ENCODE peak calls at places on chromosomes 4 and X, in seven cellular contexts. One of them, this sample, is unnamed.

GRCh38 chr4:185700048-185700447 is 111.9 kb downstream of the SORBS2 start:
- DNase-seq in LNCaP clone FGC: no peak
- DNase-seq in GM10248: no peak
- DNase-seq in ovary: no peak
- DNase-seq in AG04450: no peak
- DNase-seq in PC-9: no peak
- DNase-seq in upper lobe of left lung: no peak
- DNase-seq in this sample: no peak

GRCh38 chrX:150254909-150255308 is 108.2 kb upstream of the MAMLD1 start:
- DNase-seq in LNCaP clone FGC: no peak
- DNase-seq in GM10248: no peak
- DNase-seq in ovary: no peak
- DNase-seq in AG04450: no peak
- DNase-seq in PC-9: no peak
- DNase-seq in upper lobe of left lung: no peak
- DNase-seq in this sample: no peak

GRCh38 chrX:118751950-118752783 is 24.8 kb downstream of the IL13RA1 start:
- DNase-seq in LNCaP clone FGC: no peak
- DNase-seq in GM10248: peak; percentile 49
- DNase-seq in ovary: no peak
- DNase-seq in AG04450: no peak
- DNase-seq in PC-9: no peak
- DNase-seq in upper lobe of left lung: no peak
- DNase-seq in this sample: no peak

GRCh38 chrX:103729015-103729414 is 18.3 kb downstream of the TMEM31 start:
- DNase-seq in LNCaP clone FGC: no peak
- DNase-seq in GM10248: no peak
- DNase-seq in ovary: no peak
- DNase-seq in AG04450: no peak
- DNase-seq in PC-9: no peak
- DNase-seq in upper lobe of left lung: no peak
- DNase-seq in this sample: no peak

GRCh38 chr4:114479595-114479994 is 119.0 kb upstream of the UGT8 start:
- DNase-seq in LNCaP clone FGC: no peak
- DNase-seq in GM10248: no peak
- DNase-seq in ovary: no peak
- DNase-seq in AG04450: no peak
- DNase-seq in PC-9: no peak
- DNase-seq in upper lobe of left lung: no peak
- DNase-seq in this sample: no peak

GRCh38 chrX:39152106-39152649 is 350.9 kb downstream of the MID1IP1 start:
- DNase-seq in LNCaP clone FGC: no peak
- DNase-seq in GM10248: peak; percentile 46
- DNase-seq in ovary: no peak
- DNase-seq in AG04450: no peak
- DNase-seq in PC-9: no peak
- DNase-seq in upper lobe of left lung: peak; percentile 37
- DNase-seq in this sample: peak; percentile 50

GRCh38 chr4:6873792-6874461 is 35.7 kb upstream of the TBC1D14 start:
- DNase-seq in LNCaP clone FGC: peak; percentile 21
- DNase-seq in GM10248: peak; percentile 76
- DNase-seq in ovary: peak; percentile 82
- DNase-seq in AG04450: no peak
- DNase-seq in PC-9: peak; percentile 58
- DNase-seq in upper lobe of left lung: no peak
- DNase-seq in this sample: peak; percentile 64

GRCh38 chr4:54484361-54484760 is 173.4 kb upstream of the KIT start:
- DNase-seq in LNCaP clone FGC: no peak
- DNase-seq in GM10248: no peak
- DNase-seq in ovary: no peak
- DNase-seq in AG04450: no peak
- DNase-seq in PC-9: no peak
- DNase-seq in upper lobe of left lung: no peak
- DNase-seq in this sample: no peak

GRCh38 chr4:81538712-81539432 is 67.2 kb upstream of the RASGEF1B start:
- DNase-seq in LNCaP clone FGC: no peak
- DNase-seq in GM10248: no peak
- DNase-seq in ovary: no peak
- DNase-seq in AG04450: no peak
- DNase-seq in PC-9: no peak
- DNase-seq in upper lobe of left lung: no peak
- DNase-seq in this sample: no peak

GRCh38 chr4:84498203-84499026 is 677 bp downstream of the NKX6-1 start:
- DNase-seq in LNCaP clone FGC: no peak
- DNase-seq in GM10248: no peak
- DNase-seq in ovary: peak; percentile 62
- DNase-seq in AG04450: no peak
- DNase-seq in PC-9: no peak
- DNase-seq in upper lobe of left lung: peak; percentile 88
- DNase-seq in this sample: peak; percentile 15

GRCh38 chr4:127708985-127709384 is 21.2 kb upstream of the SLC25A31 start:
- DNase-seq in LNCaP clone FGC: peak; percentile 97
- DNase-seq in GM10248: no peak
- DNase-seq in ovary: peak; percentile 40
- DNase-seq in AG04450: peak; percentile 7
- DNase-seq in PC-9: peak; percentile 74
- DNase-seq in upper lobe of left lung: no peak
- DNase-seq in this sample: peak; percentile 55

GRCh38 chr4:63717384-63717783 is 691.9 kb downstream of the TECRL start:
- DNase-seq in LNCaP clone FGC: peak; percentile 63
- DNase-seq in GM10248: no peak
- DNase-seq in ovary: no peak
- DNase-seq in AG04450: no peak
- DNase-seq in PC-9: peak; percentile 5
- DNase-seq in upper lobe of left lung: no peak
- DNase-seq in this sample: peak; percentile 0

GRCh38 chrX:13428055-13428786 is 108.4 kb upstream of the ATXN3L start:
- DNase-seq in LNCaP clone FGC: peak; percentile 18
- DNase-seq in GM10248: peak; percentile 20
- DNase-seq in ovary: no peak
- DNase-seq in AG04450: peak; percentile 30
- DNase-seq in PC-9: no peak
- DNase-seq in upper lobe of left lung: no peak
- DNase-seq in this sample: no peak

GRCh38 chr4:64857198-64857597 is 447.9 kb upstream of the TECRL start:
- DNase-seq in LNCaP clone FGC: no peak
- DNase-seq in GM10248: no peak
- DNase-seq in ovary: no peak
- DNase-seq in AG04450: no peak
- DNase-seq in PC-9: no peak
- DNase-seq in upper lobe of left lung: no peak
- DNase-seq in this sample: no peak

GRCh38 chr4:186949847-186950246 is 226.2 kb upstream of the FAT1 start:
- DNase-seq in LNCaP clone FGC: peak; percentile 48
- DNase-seq in GM10248: no peak
- DNase-seq in ovary: no peak
- DNase-seq in AG04450: no peak
- DNase-seq in PC-9: no peak
- DNase-seq in upper lobe of left lung: no peak
- DNase-seq in this sample: no peak

GRCh38 chr4:186952709-186953108 is 229.1 kb upstream of the FAT1 start:
- DNase-seq in LNCaP clone FGC: no peak
- DNase-seq in GM10248: no peak
- DNase-seq in ovary: no peak
- DNase-seq in AG04450: no peak
- DNase-seq in PC-9: no peak
- DNase-seq in upper lobe of left lung: no peak
- DNase-seq in this sample: no peak

GRCh38 chr4:186946682-186947294 is 223.1 kb upstream of the FAT1 start:
- DNase-seq in LNCaP clone FGC: no peak
- DNase-seq in GM10248: no peak
- DNase-seq in ovary: no peak
- DNase-seq in AG04450: no peak
- DNase-seq in PC-9: no peak
- DNase-seq in upper lobe of left lung: no peak
- DNase-seq in this sample: peak; percentile 77

GRCh38 chr4:186946140-186946539 is 222.5 kb upstream of the FAT1 start:
- DNase-seq in LNCaP clone FGC: no peak
- DNase-seq in GM10248: no peak
- DNase-seq in ovary: no peak
- DNase-seq in AG04450: no peak
- DNase-seq in PC-9: no peak
- DNase-seq in upper lobe of left lung: peak; percentile 60
- DNase-seq in this sample: no peak

GRCh38 chr4:186948361-186949291 is 225.0 kb upstream of the FAT1 start:
- DNase-seq in LNCaP clone FGC: no peak
- DNase-seq in GM10248: no peak
- DNase-seq in ovary: no peak
- DNase-seq in AG04450: no peak
- DNase-seq in PC-9: no peak
- DNase-seq in upper lobe of left lung: no peak
- DNase-seq in this sample: no peak
- TF ChIP-seq CTCF in LNCaP clone FGC: no peak
- TF ChIP-seq CTCF in GM10248: no peak
- TF ChIP-seq CTCF in ovary: no peak
- TF ChIP-seq CTCF in AG04450: peak; percentile 67
- TF ChIP-seq CTCF in PC-9: no peak
- TF ChIP-seq CTCF in upper lobe of left lung: no peak
- TF ChIP-seq CTCF in this sample: peak; percentile 20

DNA sequence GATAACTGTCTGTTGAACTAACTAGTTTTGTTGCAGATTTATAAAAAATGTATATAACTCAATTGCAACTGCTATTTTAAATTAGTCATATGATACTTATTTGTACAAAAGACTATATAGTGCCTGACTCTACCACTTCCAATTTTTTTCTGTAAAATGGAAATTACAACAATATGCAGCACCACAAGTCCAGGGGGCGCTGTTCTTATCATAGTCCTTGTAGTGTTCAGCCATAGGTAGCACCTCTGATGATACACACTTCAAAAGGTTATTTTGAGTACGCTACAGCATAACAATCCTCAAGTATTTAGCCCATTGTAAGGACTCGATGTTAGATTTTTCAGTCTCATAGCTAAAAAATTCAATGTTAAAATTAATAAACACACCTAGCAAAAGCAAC is 174.9 kb downstream of the CORIN start:
- DNase-seq in LNCaP clone FGC: no peak
- DNase-seq in GM10248: no peak
- DNase-seq in ovary: no peak
- DNase-seq in AG04450: no peak
- DNase-seq in PC-9: no peak
- DNase-seq in upper lobe of left lung: no peak
- DNase-seq in this sample: peak; percentile 7
- TF ChIP-seq CTCF in LNCaP clone FGC: peak; percentile 45
- TF ChIP-seq CTCF in GM10248: no peak
- TF ChIP-seq CTCF in ovary: no peak
- TF ChIP-seq CTCF in AG04450: peak; percentile 40
- TF ChIP-seq CTCF in PC-9: peak; percentile 59
- TF ChIP-seq CTCF in upper lobe of left lung: no peak
- TF ChIP-seq CTCF in this sample: peak; percentile 18

GRCh38 chr4:118835896-118836762 is at the start of gene SEC24D:
- DNase-seq in LNCaP clone FGC: no peak
- DNase-seq in GM10248: peak; percentile 97
- DNase-seq in ovary: peak; percentile 94
- DNase-seq in AG04450: peak; percentile 62
- DNase-seq in PC-9: peak; percentile 82
- DNase-seq in upper lobe of left lung: peak; percentile 98
- DNase-seq in this sample: peak; percentile 89
- TF ChIP-seq CTCF in LNCaP clone FGC: no peak
- TF ChIP-seq CTCF in GM10248: no peak
- TF ChIP-seq CTCF in ovary: no peak
- TF ChIP-seq CTCF in AG04450: no peak
- TF ChIP-seq CTCF in PC-9: no peak
- TF ChIP-seq CTCF in upper lobe of left lung: no peak
- TF ChIP-seq CTCF in this sample: no peak

GRCh38 chrX:153649178-153649914 is 2.3 kb downstream of the DUSP9 start:
- DNase-seq in LNCaP clone FGC: no peak
- DNase-seq in GM10248: peak; percentile 80
- DNase-seq in ovary: peak; percentile 31
- DNase-seq in AG04450: no peak
- DNase-seq in PC-9: peak; percentile 42
- DNase-seq in upper lobe of left lung: peak; percentile 74
- DNase-seq in this sample: peak; percentile 36
- TF ChIP-seq CTCF in LNCaP clone FGC: peak; percentile 30
- TF ChIP-seq CTCF in GM10248: peak; percentile 65
- TF ChIP-seq CTCF in ovary: no peak
- TF ChIP-seq CTCF in AG04450: peak; percentile 7
- TF ChIP-seq CTCF in PC-9: peak; percentile 62
- TF ChIP-seq CTCF in upper lobe of left lung: no peak
- TF ChIP-seq CTCF in this sample: peak; percentile 47

DNA sequence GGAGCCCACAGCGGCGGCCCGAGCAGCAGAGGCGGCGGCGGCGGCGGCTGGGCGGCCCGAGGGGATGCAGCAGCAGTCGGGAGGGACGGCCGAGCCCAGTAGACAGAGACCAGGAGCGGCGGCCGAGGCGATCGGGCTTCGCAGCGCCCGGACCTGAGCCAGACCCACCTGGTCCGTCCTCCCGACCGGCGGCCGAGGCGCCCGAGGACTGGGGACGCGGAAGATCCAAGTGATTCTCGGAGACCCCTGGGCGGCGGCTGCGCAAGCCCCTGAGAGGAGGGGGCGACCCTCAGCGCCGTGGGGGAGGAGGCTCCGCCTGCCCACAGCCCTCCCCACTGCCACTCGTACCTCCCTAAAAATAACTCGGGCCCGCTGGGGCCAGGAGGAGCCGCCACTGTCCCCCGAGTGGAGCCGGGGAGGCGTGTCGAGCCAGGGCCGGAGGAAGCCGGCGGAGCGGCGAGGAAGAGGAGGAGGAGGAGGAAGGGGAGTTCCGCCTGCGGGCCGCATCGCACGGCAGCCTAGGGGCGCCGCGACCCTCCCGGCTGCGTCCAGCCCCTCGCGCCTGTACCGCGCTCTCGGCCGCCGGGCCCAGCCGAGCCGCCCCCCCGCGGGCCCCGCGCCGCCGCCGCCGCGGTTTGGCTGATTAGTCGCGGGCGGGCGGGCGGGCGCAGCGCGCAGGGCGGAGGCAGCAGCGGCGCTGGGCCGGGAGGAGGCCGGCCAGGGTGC is 690 bp downstream of the RAPGEF2 start:
- DNase-seq in LNCaP clone FGC: no peak
- DNase-seq in GM10248: peak; percentile 56
- DNase-seq in ovary: peak; percentile 64
- DNase-seq in AG04450: no peak
- DNase-seq in PC-9: peak; percentile 40
- DNase-seq in upper lobe of left lung: peak; percentile 93
- DNase-seq in this sample: peak; percentile 19
- TF ChIP-seq CTCF in LNCaP clone FGC: no peak
- TF ChIP-seq CTCF in GM10248: no peak
- TF ChIP-seq CTCF in ovary: no peak
- TF ChIP-seq CTCF in AG04450: no peak
- TF ChIP-seq CTCF in PC-9: no peak
- TF ChIP-seq CTCF in upper lobe of left lung: no peak
- TF ChIP-seq CTCF in this sample: no peak

GRCh38 chr4:37826282-37827029 is at the start of gene PGM2:
- DNase-seq in LNCaP clone FGC: peak; percentile 41
- DNase-seq in GM10248: peak; percentile 95
- DNase-seq in ovary: peak; percentile 91
- DNase-seq in AG04450: no peak
- DNase-seq in PC-9: peak; percentile 83
- DNase-seq in upper lobe of left lung: peak; percentile 98
- DNase-seq in this sample: peak; percentile 85
- TF ChIP-seq CTCF in LNCaP clone FGC: peak; percentile 12
- TF ChIP-seq CTCF in GM10248: no peak
- TF ChIP-seq CTCF in ovary: no peak
- TF ChIP-seq CTCF in AG04450: no peak
- TF ChIP-seq CTCF in PC-9: no peak
- TF ChIP-seq CTCF in upper lobe of left lung: no peak
- TF ChIP-seq CTCF in this sample: no peak